ENCODE peak calls at places on chromosomes 13 and 19, in five cellular contexts. Y is naive thymus-derived CD8-positive, alpha-beta T cell; X is IMR-90; C is MCF 10A; S is GDM1. V is an unnamed sample.

GRCh38 chr13:79593611-79594275 is 112.8 kb downstream of the NDFIP2 start:
- DNase-seq in Y (no peak), X (peak; percentile 11), C (peak; percentile 58), S (no peak), V (peak; percentile 78)

GRCh38 chr19:52474351-52475127 is 21.2 kb downstream of the ZNF578 start:
- DNase-seq in X (no peak), C (no peak), S (no peak), Y (no peak), V (no peak)

GRCh38 chr13:37058801-37059135 is 720 bp downstream of the SUPT20H start:
- DNase-seq in C (no peak), X (no peak), S (peak; percentile 29), Y (no peak), V (peak; percentile 43)

GRCh38 chr13:28707629-28708427 is 10.9 kb downstream of the SLC46A3 start:
- DNase-seq in C (peak; percentile 80), X (peak; percentile 92), Y (no peak), S (peak; percentile 65), V (peak; percentile 91)

GRCh38 chr19:45842198-45842597 is 20.7 kb downstream of the SYMPK start:
- DNase-seq in X (no peak), Y (no peak), C (no peak), S (no peak), V (no peak)

GRCh38 chr19:47514151-47514868 is 553 bp downstream of the NAPA start:
- DNase-seq in X (no peak), Y (no peak), C (peak; percentile 20), S (no peak), V (no peak)

GRCh38 chr19:53892981-53893325 is 11.0 kb downstream of the PRKCG start:
- DNase-seq in C (no peak), Y (no peak), S (no peak), X (no peak), V (no peak)

GRCh38 chr19:2488405-2488941 is 12.5 kb downstream of the GADD45B start:
- DNase-seq in S (no peak), Y (no peak), C (no peak), X (no peak), V (no peak)

V was measured in iris pigment epithelial cell.